ENCODE peak calls at places on chromosomes 2 and 18, in six cellular contexts. G, Z, F, L, X and Q are unnamed samples.

GRCh38 chr2:130328710-130329109 is 14.0 kb upstream of the IMP4 start:
- DNase-seq in G (no peak), Z (no peak), F (no peak), L (peak), X (no peak), Q (no peak)

GRCh38 chr2:121816797-121817196 is 61.3 kb downstream of the TSN start:
- DNase-seq in G (no peak), Z (no peak), F (no peak), L (no peak), X (no peak), Q (no peak)

GRCh38 chr18:77098033-77098432 is 34.5 kb downstream of the MBP start:
- DNase-seq in G (no peak), Z (no peak), F (no peak), L (no peak), X (no peak), Q (no peak)

GRCh38 chr2:151795646-151796240 is 32.5 kb downstream of the ARL5A start:
- DNase-seq in G (no peak), Z (no peak), F (no peak), L (no peak), X (no peak), Q (no peak)

GRCh38 chr2:70785137-70785911 is 5.1 kb downstream of the FIGLA start:
- DNase-seq in G (no peak), Z (peak), F (peak), L (peak), X (peak), Q (no peak)

GRCh38 chr2:196927318-196928225 is 1.1 kb upstream of the PGAP1 start:
- DNase-seq in G (peak), Z (peak), F (peak), L (no peak), X (peak), Q (no peak)

GRCh38 chr2:12347049-12347448 is 369.7 kb upstream of the TRIB2 start:
- DNase-seq in G (no peak), Z (no peak), F (no peak), L (no peak), X (no peak), Q (no peak)

GRCh38 chr2:9055471-9055870 is 52.0 kb upstream of the MBOAT2 start:
- DNase-seq in G (no peak), Z (no peak), F (no peak), L (no peak), X (no peak), Q (no peak)

GRCh38 chr2:64516651-64517510 is 7.2 kb upstream of the AFTPH start:
- DNase-seq in G (no peak), Z (no peak), F (no peak), L (no peak), X (no peak), Q (no peak)

GRCh38 chr18:35571138-35571537 is 10.4 kb upstream of the GALNT1 start:
- DNase-seq in G (no peak), Z (no peak), F (no peak), L (no peak), X (no peak), Q (no peak)

GRCh38 chr2:70214958-70215357 is 24.1 kb upstream of the C2orf42 start:
- DNase-seq in G (peak), Z (peak), F (no peak), L (no peak), X (peak), Q (no peak)

GRCh38 chr2:117587310-117587709 is 227.2 kb upstream of the DDX18 start:
- DNase-seq in G (no peak), Z (no peak), F (no peak), L (no peak), X (no peak), Q (no peak)

GRCh38 chr18:4871197-4871596 is 325.9 kb downstream of the AKAIN1 start:
- DNase-seq in G (no peak), Z (no peak), F (no peak), L (no peak), X (no peak), Q (no peak)

GRCh38 chr2:159290289-159290907 is 3.9 kb upstream of the WDSUB1 start:
- DNase-seq in G (peak), Z (peak), F (no peak), L (no peak), X (peak), Q (peak)